ENCODE peak calls at places on chromosome 22, in four cellular contexts. X is A549, P is HCT116, B is osteoblast. H is an unnamed sample.

GRCh38 chr22:40542821-40543540 is 93.5 kb downstream of the MRTFA start:
- DNase-seq in B (no peak), P (no peak), X (no peak), H (no peak)

GRCh38 chr22:17754233-17754925 is 19.9 kb downstream of the BID start:
- DNase-seq in B (peak), P (no peak), X (peak), H (peak)

GRCh38 chr22:19471572-19471971 is 7.4 kb downstream of the UFD1 start:
- DNase-seq in X (no peak), P (no peak), B (no peak), H (no peak)

GRCh38 chr22:16957781-16958180 is 50.2 kb downstream of the GAB4 start:
- DNase-seq in X (no peak), B (peak), P (no peak), H (no peak)

GRCh38 chr22:32985899-32986772 is 72.0 kb downstream of the SYN3 start:
- DNase-seq in P (peak), X (peak), B (peak), H (peak)

GRCh38 chr22:42803454-42803853 is 53.6 kb downstream of the ARFGAP3 start:
- DNase-seq in P (no peak), X (no peak), B (no peak), H (no peak)

GRCh38 chr22:42714768-42715430 is 5.8 kb downstream of the A4GALT start:
- DNase-seq in P (no peak), X (no peak), B (peak), H (no peak)

GRCh38 chr22:47174671-47175111 is 412.2 kb downstream of the TBC1D22A start:
- DNase-seq in B (peak), X (no peak), P (no peak), H (no peak)

GRCh38 chr22:33101550-33101949 is 43.4 kb upstream of the SYN3 start:
- DNase-seq in P (no peak), X (no peak), B (no peak), H (no peak)

GRCh38 chr22:16989915-16990314 is 18.1 kb downstream of the GAB4 start:
- DNase-seq in X (no peak), B (no peak), P (no peak), H (no peak)

GRCh38 chr22:33922268-33922667 is 2.0 kb upstream of the LARGE1 start:
- DNase-seq in X (no peak), P (no peak), B (peak), H (peak)

GRCh38 chr22:28883917-28884753 is 763 bp downstream of the ZNRF3 start:
- DNase-seq in P (peak), X (peak), B (peak), H (peak)

GRCh38 chr22:28883657-28883916 is 215 bp downstream of the ZNRF3 start:
- DNase-seq in X (no peak), B (no peak), P (no peak), H (no peak)

GRCh38 chr22:28884754-28885375 is 1.5 kb downstream of the ZNRF3 start:
- DNase-seq in X (no peak), B (no peak), P (no peak), H (no peak)

GRCh38 chr22:28887725-28888459 is 4.5 kb downstream of the ZNRF3 start:
- DNase-seq in B (no peak), P (no peak), X (no peak), H (no peak)

DNA sequence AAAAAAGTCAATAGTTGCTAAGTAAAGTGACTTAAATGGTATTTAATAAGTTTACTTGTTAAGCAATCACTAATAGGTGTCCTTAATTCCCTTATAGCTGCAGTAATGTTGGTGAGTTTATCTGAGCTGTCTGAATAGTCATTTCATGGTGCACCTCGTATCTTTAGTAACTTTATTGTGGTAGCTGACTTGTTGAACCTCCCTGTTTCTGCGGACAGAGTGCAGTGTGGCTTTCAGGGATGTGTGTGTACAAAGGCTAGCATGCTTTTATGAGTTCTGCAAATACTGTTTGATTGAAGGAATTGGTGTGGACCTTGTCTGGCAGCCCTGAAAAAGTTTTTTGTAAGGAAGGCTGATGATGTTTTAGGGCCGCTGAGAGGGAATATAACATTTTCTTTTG is 2.6 kb downstream of the ZNRF3 start:
- DNase-seq in X (no peak), P (no peak), B (no peak), H (no peak)
- H3K4me2 ChIP-seq in X (peak), P (no peak), B (no peak), H (no peak)

DNA sequence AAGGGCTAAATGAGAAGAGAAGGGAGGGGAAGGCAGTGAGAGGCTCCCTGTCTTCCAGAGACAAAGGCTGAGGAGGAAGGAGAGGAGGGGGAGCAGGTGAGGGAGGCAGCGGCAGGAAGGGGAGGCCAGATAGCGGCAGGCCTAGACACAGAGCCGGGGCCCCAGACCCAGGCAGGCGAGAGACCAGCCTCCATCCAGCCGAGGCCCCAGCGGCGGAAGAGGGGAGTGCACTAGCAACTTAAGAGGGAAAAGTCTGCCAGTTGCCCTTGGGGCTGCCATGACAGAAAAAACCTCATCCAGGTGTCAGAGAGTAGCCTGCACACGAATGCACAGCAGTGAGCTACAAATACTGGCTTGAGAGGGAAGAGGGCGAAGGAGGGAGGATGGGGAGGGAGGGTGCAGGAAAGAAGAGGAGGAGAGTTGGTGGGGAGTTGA is 46.7 kb downstream of the IGLL1 start:
- DNase-seq in X (peak), B (peak), P (no peak), H (no peak)
- H3K4me2 ChIP-seq in X (peak), B (no peak), P (no peak), H (no peak)

GRCh38 chr22:30717331-30717921 is 22.8 kb downstream of the OSBP2 start:
- DNase-seq in P (peak), X (peak), B (peak), H (peak)
- H3K4me2 ChIP-seq in P (peak), X (peak), B (peak), H (peak)

GRCh38 chr22:41696714-41697113 is 2.6 kb upstream of the MEI1 start:
- DNase-seq in B (no peak), X (no peak), P (no peak), H (no peak)
- H3K4me2 ChIP-seq in B (peak), X (peak), P (peak), H (peak)

DNA sequence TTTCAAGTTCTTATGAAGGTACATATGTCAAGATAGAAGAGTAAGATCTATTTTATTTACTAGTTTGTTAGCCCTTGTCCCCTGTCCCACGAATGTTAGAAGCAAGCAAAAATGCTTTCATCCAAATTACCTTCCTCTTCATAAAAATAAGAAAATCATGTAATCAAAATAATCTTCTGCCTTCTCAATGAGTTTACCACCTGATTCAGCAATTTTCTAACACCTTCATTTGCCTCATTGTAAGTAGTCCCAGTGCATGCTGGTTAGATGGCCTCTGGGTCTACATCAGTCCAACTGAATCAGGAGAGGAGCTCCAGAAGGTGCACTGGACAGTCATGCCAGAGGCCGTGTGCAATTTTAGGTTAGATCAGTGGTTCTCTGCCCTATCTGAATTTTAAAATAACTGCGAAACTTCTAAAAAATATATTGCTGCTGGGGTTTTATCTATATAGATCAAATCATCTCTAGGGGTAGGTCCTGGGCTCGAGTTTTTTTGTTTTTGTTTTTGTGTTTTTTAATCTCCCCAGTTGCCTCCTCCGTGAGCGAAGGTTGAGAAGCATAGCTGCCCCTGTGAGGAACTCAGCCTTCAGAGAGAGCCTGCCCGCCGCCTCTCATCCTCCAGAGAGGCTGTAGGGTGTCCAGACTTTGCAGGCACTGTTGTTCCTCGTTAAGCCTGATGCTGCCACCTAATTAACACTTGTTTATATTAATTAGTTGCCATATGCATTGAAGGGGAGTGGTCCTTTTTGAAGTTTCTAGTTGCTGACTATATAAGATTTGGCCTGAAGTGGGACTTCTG is 32.2 kb downstream of the C22orf31 start:
- DNase-seq in P (no peak), B (no peak), X (no peak), H (no peak)
- H3K4me2 ChIP-seq in P (peak), B (no peak), X (peak), H (peak)

GRCh38 chr22:26903030-26903856 is 245.9 kb downstream of the MIAT start:
- DNase-seq in P (no peak), B (no peak), X (no peak), H (no peak)

GRCh38 chr22:26904483-26904882 is 247.1 kb downstream of the MIAT start:
- DNase-seq in B (peak), P (no peak), X (no peak), H (no peak)

GRCh38 chr22:26901228-26901816 is 243.9 kb downstream of the MIAT start:
- DNase-seq in X (no peak), P (no peak), B (no peak), H (no peak)

GRCh38 chr22:26905076-26905475 is 247.7 kb downstream of the MIAT start:
- DNase-seq in P (no peak), B (no peak), X (no peak), H (no peak)

GRCh38 chr22:26902401-26903029 is 245.1 kb downstream of the MIAT start:
- DNase-seq in B (no peak), X (no peak), P (no peak), H (no peak)
- H3K4me2 ChIP-seq in B (no peak), X (no peak), P (no peak), H (no peak)

DNA sequence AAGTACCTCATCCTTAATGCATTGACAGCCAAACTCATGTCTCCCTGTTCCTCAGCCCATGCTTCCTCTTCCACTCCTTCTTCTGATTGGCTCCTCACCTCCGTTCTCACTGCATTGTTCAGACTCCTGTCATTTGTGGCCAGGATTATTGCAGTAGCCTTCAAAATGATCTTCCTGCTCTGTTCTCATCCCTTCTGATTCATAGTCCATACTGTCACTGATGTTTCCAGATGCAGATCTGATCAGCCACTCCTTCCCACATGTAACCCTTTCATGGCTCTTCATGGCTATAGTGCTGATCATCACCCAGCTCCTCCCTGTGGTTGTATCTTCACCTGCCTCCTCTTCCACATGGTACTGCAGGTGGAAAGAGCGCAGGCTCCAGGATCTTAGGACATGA is 71.7 kb downstream of the DEPDC5 start:
- DNase-seq in X (no peak), P (no peak), B (no peak), H (no peak)
- H3K4me2 ChIP-seq in X (no peak), P (no peak), B (no peak), H (no peak)

GRCh38 chr22:37305873-37306272 is 23.6 kb downstream of the CYTH4 start:
- DNase-seq in B (no peak), X (no peak), P (no peak), H (no peak)
- H3K4me2 ChIP-seq in B (no peak), X (peak), P (peak), H (no peak)

GRCh38 chr22:26432619-26433311 is 3.7 kb downstream of the ASPHD2 start:
- DNase-seq in X (no peak), B (no peak), P (no peak), H (no peak)
- H3K4me2 ChIP-seq in X (no peak), B (no peak), P (no peak), H (no peak)

DNA sequence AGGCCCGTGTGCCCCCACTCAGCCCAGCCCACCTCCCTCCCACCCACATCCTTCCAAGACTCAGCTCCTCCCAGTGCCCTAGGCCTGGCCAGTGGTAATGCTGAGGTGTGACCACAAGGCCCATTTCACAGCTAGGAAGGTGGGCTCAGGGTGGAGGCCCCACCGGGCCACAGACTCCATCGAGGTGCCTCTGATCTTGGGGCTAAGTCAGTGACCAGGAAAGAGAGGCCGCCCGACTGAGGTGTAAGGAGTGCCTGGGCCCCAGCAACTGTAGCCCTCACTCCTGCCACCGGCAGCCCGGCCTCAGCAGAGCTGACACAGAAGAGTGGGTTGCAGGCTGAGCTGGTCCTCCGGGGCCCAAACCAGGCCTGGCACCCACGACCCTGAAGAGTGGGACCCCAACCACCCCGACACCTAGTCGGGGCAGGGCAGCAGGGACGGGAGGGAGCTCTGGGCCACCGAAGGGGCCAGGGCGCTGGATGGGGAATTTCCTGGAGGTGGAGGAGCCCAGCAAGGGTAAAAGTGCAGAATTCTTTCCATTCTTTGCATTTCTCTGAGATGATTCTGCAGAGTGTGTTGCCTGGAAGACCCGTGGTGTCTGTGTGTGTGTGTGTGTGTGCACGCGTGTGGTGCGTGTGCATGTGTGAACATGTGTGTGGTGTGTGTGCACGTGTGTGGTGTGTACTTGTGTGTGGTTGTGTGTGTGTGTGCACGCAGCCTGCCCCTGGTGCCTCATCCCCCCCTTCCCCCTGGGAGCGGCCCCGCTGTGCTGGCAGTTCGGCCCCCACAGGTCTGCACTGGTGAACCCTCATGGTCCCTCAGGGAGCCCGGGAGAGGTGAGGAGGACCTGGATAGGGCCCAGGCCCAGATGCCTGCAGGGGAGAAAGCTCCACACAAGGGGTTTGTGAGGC is 8.3 kb upstream of the PIM3 start:
- DNase-seq in B (peak), X (peak), P (no peak), H (peak)
- H3K4me2 ChIP-seq in B (no peak), X (peak), P (peak), H (peak)